ENCODE peak calls at places on chromosomes 2 and 18, in seven cellular contexts. M is GM12865, F is B cell, I is astrocyte of the cerebellum, H is HL-60, C is upper lobe of left lung, U is omental fat pad. J is an unnamed sample.

GRCh38 chr2:78979380-78980238 is 45.9 kb upstream of the REG3G start:
- DNase-seq in U (no peak), H (peak), I (peak), C (peak), F (no peak), M (peak), J (peak)

GRCh38 chr2:211957799-211958198 is 580.8 kb downstream of the ERBB4 start:
- DNase-seq in C (no peak), U (no peak), M (peak), F (no peak), I (no peak), H (no peak), J (no peak)

GRCh38 chr2:16397681-16398475 is 267.8 kb downstream of the CYRIA start:
- DNase-seq in U (no peak), F (no peak), H (no peak), C (no peak), M (no peak), I (no peak), J (no peak)

GRCh38 chr2:38978908-38979307 is 89.2 kb downstream of the ARHGEF33 start:
- DNase-seq in U (no peak), I (no peak), H (no peak), F (no peak), M (no peak), C (no peak), J (no peak)

GRCh38 chr2:66595556-66595955 is 160.6 kb downstream of the MEIS1 start:
- DNase-seq in M (no peak), C (no peak), U (no peak), I (no peak), F (no peak), H (no peak), J (no peak)

GRCh38 chr2:29810956-29811355 is 110.4 kb downstream of the ALK start:
- DNase-seq in H (no peak), C (no peak), M (peak), I (no peak), U (no peak), F (no peak), J (no peak)

GRCh38 chr2:120262761-120263428 is 10.2 kb downstream of the RALB start:
- DNase-seq in C (no peak), I (no peak), M (no peak), H (no peak), F (no peak), U (no peak), J (no peak)

GRCh38 chr18:58218111-58218510 is 174.1 kb downstream of the NEDD4L start:
- DNase-seq in M (no peak), C (no peak), H (no peak), U (no peak), F (no peak), I (no peak), J (no peak)

GRCh38 chr2:34252111-34252510 is 653.0 kb upstream of the FAM98A start:
- DNase-seq in M (no peak), C (no peak), F (no peak), I (no peak), U (no peak), H (no peak), J (no peak)

GRCh38 chr2:27831279-27832050 is 58.7 kb downstream of the RBKS start:
- DNase-seq in I (no peak), U (no peak), H (peak), C (no peak), F (no peak), M (no peak), J (no peak)

GRCh38 chr2:211990335-211990734 is 548.3 kb downstream of the ERBB4 start:
- DNase-seq in C (no peak), H (no peak), U (no peak), M (no peak), I (no peak), F (no peak), J (no peak)

GRCh38 chr2:130380096-130380934 is 24.5 kb downstream of the PTPN18 start:
- DNase-seq in H (no peak), C (no peak), M (no peak), F (no peak), U (no peak), I (no peak), J (no peak)

GRCh38 chr2:14535156-14535555 is 97.4 kb upstream of the LRATD1 start:
- DNase-seq in I (no peak), H (no peak), F (no peak), U (no peak), C (no peak), M (no peak), J (no peak)

GRCh38 chr2:233387667-233388528 is 33.6 kb downstream of the DGKD start:
- DNase-seq in H (no peak), I (peak), F (no peak), U (peak), M (no peak), C (peak), J (peak)

GRCh38 chr2:216616083-216616678 is 17.0 kb upstream of the IGFBP2 start:
- DNase-seq in C (no peak), M (no peak), U (no peak), H (no peak), F (no peak), I (no peak), J (no peak)

GRCh38 chr2:74186038-74186437 is 7.4 kb upstream of the MOB1A start:
- DNase-seq in C (peak), M (peak), F (peak), I (no peak), U (no peak), H (peak), J (no peak)

GRCh38 chr18:62279561-62279960 is 45.5 kb upstream of the TNFRSF11A start:
- DNase-seq in F (no peak), I (no peak), U (no peak), M (no peak), C (no peak), H (no peak), J (no peak)

GRCh38 chr2:62423883-62424458 is 82.0 kb downstream of the TMEM17 start:
- DNase-seq in H (no peak), C (no peak), U (no peak), M (no peak), I (no peak), F (no peak), J (no peak)

GRCh38 chr2:70978388-70979357 is at the start of gene ANKRD53:
- DNase-seq in F (no peak), M (no peak), C (peak), H (no peak), I (no peak), U (peak), J (peak)

GRCh38 chr2:208031608-208032019 is 6.3 kb upstream of the PLEKHM3 start:
- DNase-seq in F (no peak), I (no peak), M (peak), C (peak), H (peak), U (no peak), J (no peak)

GRCh38 chr2:82007051-82007664 is 1702.6 kb upstream of the LRRTM1 start:
- DNase-seq in I (no peak), M (no peak), C (no peak), F (no peak), H (no peak), U (no peak), J (no peak)

GRCh38 chr18:41389936-41390667 is 564.9 kb upstream of the PIK3C3 start:
- DNase-seq in M (no peak), I (no peak), C (no peak), H (no peak), F (no peak), U (no peak), J (no peak)

GRCh38 chr2:202831241-202831997 is 40.1 kb downstream of the ICA1L start:
- DNase-seq in C (no peak), H (peak), F (peak), I (peak), M (peak), U (no peak), J (no peak)

DNA sequence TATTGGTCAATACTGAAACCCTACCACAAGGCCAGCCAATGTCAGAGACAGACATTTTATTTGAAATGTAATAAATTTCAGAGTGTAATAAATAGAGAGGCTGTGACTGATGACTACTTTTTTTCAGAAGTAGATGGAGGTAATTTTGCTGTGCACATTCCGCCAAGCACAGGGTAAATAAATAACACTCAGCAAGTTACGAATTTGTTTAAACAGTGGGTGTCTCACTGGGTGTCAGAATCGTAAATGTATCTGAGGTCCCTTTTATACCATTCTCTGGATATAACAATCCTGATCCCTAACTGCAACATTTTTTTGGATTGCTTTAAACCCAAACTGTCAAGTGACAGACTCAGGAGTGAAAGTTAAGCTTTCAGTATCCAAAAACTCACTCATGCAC is 74.1 kb downstream of the GATA6 start:
- DNase-seq in C (no peak), M (no peak), H (no peak), U (no peak), I (no peak), F (no peak), J (no peak)
- TF ChIP-seq CTCF in C (no peak), M (no peak), H (no peak), U (no peak), I (no peak), F (no peak), J (no peak)

DNA sequence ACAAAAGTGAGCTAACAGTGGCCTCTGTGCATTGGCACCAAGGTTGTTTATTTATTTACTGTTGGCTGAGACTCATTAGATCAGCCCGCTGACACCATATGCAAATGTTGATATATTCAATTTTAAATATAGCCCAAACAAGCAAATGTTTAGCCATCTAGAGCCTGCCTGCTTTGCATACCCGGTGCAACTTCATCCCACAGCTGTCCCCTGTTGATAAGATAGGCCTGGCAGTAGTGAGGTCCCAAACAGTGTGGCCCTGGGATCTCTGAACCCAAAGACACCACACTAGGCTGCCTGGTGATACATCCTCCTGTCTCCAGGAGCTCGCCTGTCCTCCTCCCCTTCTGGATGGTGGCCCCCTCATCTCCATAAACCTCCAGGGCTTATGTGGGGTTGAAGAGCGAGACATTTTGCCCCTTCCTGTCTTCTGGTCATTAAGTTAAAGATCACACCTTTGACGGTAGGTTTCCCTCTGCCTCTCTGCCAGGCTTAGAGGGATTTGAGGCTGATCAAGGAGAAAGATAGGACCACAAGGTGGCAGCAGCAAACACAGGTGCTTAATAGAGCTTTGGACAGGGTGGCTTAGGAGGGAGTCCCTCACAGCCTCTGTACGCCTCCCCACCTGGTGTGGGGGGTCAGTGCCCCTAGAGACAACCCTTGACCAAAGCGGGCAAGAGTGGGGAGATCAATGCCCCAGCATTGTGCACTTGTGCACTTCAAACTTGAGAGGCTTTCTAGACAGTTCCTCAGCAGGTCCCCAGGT is 23.7 kb upstream of the MYO5B start:
- DNase-seq in U (no peak), F (peak), M (peak), C (peak), I (no peak), H (no peak), J (no peak)
- TF ChIP-seq CTCF in U (no peak), F (peak), M (peak), C (peak), I (peak), H (peak), J (no peak)

GRCh38 chr18:30999186-30999585 is 43.4 kb downstream of the DSC3 start:
- DNase-seq in F (no peak), M (peak), H (no peak), U (no peak), C (no peak), I (peak), J (no peak)
- TF ChIP-seq CTCF in F (no peak), M (no peak), H (no peak), U (no peak), C (no peak), I (no peak), J (no peak)

DNA sequence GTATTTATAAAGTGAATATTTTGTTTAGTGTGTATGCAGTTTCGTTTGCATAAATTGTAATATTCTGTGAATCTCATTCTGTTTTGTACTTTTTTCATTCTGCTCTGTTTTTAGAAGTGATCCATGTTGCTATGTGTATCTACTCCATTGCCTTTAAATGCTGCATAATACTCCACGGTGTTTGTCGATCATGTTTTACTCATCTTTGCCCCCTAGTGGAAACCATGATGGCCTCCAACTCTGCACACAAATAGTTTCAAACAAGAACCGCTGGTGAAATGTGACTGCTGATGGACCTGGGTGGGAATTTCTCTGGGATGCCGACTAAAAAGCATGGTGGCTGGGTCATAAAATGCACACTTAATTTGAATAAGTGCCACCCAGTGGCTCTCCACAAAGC is 32.0 kb upstream of the SKOR2 start:
- DNase-seq in H (no peak), C (no peak), I (no peak), F (no peak), M (peak), U (no peak), J (no peak)
- TF ChIP-seq CTCF in H (peak), C (peak), I (peak), F (no peak), M (peak), U (no peak), J (peak)

DNA sequence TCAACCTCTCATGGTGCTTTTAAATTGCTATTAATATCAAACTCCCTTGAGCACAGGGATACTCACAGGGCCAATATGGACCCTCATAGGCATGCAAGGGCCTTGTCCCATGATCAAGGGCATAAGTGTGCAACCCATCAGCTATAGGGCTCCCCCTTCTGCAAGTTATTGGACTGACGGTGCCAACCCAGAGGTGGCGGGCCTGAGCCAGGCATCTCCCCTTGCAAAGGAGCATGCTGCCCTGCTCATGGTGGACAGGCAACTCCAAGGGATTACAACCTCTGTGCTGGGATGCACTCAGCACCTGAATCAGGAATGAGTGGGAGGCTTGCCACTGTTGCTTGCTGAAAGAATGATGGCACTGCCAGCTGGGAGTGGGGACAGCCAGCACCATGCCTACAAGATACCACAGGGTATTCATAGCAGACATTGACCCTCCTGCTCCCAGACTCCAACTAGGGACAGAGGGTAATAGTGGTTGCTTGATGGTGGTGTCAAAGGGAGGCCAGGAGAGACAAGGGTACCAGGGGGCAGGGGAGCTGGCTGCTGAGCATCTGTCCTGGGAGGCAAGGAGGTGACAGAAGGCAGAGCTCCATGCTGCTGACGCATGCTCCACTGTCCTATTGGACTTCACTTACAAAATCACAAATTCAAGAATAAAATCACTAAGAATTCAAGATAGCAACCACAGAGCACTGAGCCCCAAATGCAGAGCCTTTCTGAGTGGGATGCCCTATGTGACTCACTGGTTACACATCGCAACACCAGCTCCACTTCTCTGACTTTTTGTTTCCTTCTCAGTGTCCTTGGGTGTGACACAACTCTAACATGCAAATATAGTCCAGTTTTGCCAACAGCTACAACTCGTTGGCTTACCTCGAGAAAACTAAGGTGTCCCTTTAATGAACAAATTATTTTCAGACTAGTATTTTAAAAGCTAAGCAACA is 157.1 kb upstream of the CCDC150 start:
- DNase-seq in M (peak), F (no peak), H (no peak), U (no peak), C (no peak), I (no peak), J (no peak)
- TF ChIP-seq CTCF in M (no peak), F (no peak), H (no peak), U (no peak), C (no peak), I (no peak), J (no peak)

GRCh38 chr2:69134546-69134945 is 121.6 kb downstream of the ANTXR1 start:
- DNase-seq in U (no peak), I (no peak), M (no peak), C (no peak), H (no peak), F (no peak), J (no peak)

GRCh38 chr2:69138793-69139510 is 126.0 kb downstream of the ANTXR1 start:
- DNase-seq in U (no peak), H (no peak), F (no peak), I (peak), C (no peak), M (no peak), J (no peak)

GRCh38 chr2:69141081-69141480 is 128.1 kb downstream of the ANTXR1 start:
- DNase-seq in F (no peak), I (no peak), U (no peak), M (no peak), H (peak), C (no peak), J (no peak)

GRCh38 chr2:69139778-69140177 is 126.8 kb downstream of the ANTXR1 start:
- DNase-seq in I (no peak), F (no peak), H (no peak), M (no peak), U (no peak), C (no peak), J (no peak)

GRCh38 chr2:69138247-69138754 is 125.3 kb downstream of the ANTXR1 start:
- DNase-seq in H (no peak), U (no peak), M (no peak), F (no peak), I (peak), C (no peak), J (no peak)
- TF ChIP-seq CTCF in H (no peak), U (no peak), M (no peak), F (no peak), I (no peak), C (no peak), J (no peak)

DNA sequence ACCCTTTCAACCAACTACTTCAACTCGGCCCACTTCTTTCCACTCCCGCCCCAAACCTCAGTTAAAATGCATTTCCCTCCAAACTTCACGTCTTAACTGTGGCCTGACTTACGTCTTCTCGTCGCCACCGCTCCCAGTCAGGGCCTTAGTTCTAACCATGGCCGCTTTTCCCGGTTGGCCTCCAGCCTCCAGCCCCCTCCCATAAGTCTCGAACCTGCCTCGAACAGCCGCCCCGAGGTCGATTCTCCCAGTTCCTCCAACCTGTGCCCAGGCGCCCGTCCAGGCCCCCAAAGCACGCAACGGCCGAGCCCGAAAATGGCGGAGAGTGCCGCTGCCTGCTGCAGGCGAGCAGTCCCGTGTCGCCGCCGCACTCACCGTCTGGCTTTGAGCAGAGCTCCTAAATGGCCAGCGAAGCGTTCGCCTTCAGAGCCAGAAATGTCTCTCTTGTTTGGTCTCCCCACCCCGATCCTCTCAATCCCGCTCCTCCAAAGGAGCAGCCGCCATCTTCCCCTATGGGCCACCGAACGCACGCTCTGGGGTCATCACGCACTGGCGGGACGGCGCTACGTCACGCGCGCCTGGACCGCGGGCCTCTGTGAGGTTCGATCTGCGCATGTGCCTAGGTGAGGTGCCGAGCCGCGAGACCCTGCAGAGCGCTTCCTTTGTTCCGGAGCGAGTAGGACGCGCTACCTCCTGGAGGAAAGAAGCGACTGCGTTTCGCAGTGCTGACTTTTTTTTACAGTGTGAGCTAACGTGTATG is at the start of gene WDR33:
- DNase-seq in U (peak), M (peak), F (peak), C (peak), I (peak), H (peak), J (peak)
- TF ChIP-seq CTCF in U (no peak), M (no peak), F (no peak), C (peak), I (peak), H (no peak), J (no peak)

GRCh38 chr2:10038123-10038522 is 5.2 kb upstream of the KLF11 start:
- DNase-seq in F (no peak), H (no peak), I (no peak), M (no peak), C (no peak), U (no peak), J (no peak)

GRCh38 chr2:10041711-10042110 is 1.6 kb upstream of the KLF11 start:
- DNase-seq in I (no peak), M (no peak), F (no peak), H (no peak), C (no peak), U (no peak), J (no peak)

GRCh38 chr2:10042301-10043161 is 819 bp upstream of the KLF11 start:
- DNase-seq in C (peak), M (no peak), F (no peak), I (no peak), H (no peak), U (peak), J (peak)

GRCh38 chr2:10038716-10039115 is 4.6 kb upstream of the KLF11 start:
- DNase-seq in U (no peak), H (no peak), F (no peak), M (no peak), I (no peak), C (no peak), J (no peak)

GRCh38 chr2:10039658-10040410 is 3.5 kb upstream of the KLF11 start:
- DNase-seq in I (no peak), H (no peak), F (no peak), M (no peak), U (no peak), C (no peak), J (peak)
- TF ChIP-seq CTCF in I (no peak), H (no peak), F (no peak), M (no peak), U (no peak), C (no peak), J (no peak)